ENCODE peak calls at places on chromosomes 2 and 18, in eight cellular contexts. One of them, this sample, is unnamed.
A peak's percentile ranks its signal among the peaks of the same experiment; 100 is the strongest.

GRCh38 chr2:66030553-66030952 is 404.4 kb upstream of the MEIS1 start:
- DNase-seq in heart left ventricle: no peak
- DNase-seq in RPMI7951: no peak
- DNase-seq in LoVo: no peak
- DNase-seq in NCI-H1417: no peak
- DNase-seq in activated CD8-positive, alpha-beta T cell treated with anti-CD3 and anti-CD28 coated beads, Interleukin-2, amount 10 ng/mL, durations not matched to agents 7 days and 5 days: no peak
- DNase-seq in stimulated activated CD4-positive, alpha-beta T cell treated with anti-CD3 and anti-CD28 coated beads, TNF-alpha, amount 100 ng/mL, for 48 hours: no peak
- DNase-seq in mesendoderm: peak; percentile 71
- DNase-seq in this sample: no peak

GRCh38 chr2:11552260-11552638 is 18.4 kb downstream of the GREB1 start:
- DNase-seq in heart left ventricle: no peak
- DNase-seq in RPMI7951: no peak
- DNase-seq in LoVo: no peak
- DNase-seq in NCI-H1417: no peak
- DNase-seq in activated CD8-positive, alpha-beta T cell treated with anti-CD3 and anti-CD28 coated beads, Interleukin-2, amount 10 ng/mL, durations not matched to agents 7 days and 5 days: no peak
- DNase-seq in stimulated activated CD4-positive, alpha-beta T cell treated with anti-CD3 and anti-CD28 coated beads, TNF-alpha, amount 100 ng/mL, for 48 hours: no peak
- DNase-seq in mesendoderm: no peak
- DNase-seq in this sample: no peak

GRCh38 chr18:12093520-12094257 is at the start of gene ANKRD62:
- DNase-seq in heart left ventricle: no peak
- DNase-seq in RPMI7951: no peak
- DNase-seq in LoVo: no peak
- DNase-seq in NCI-H1417: no peak
- DNase-seq in activated CD8-positive, alpha-beta T cell treated with anti-CD3 and anti-CD28 coated beads, Interleukin-2, amount 10 ng/mL, durations not matched to agents 7 days and 5 days: no peak
- DNase-seq in stimulated activated CD4-positive, alpha-beta T cell treated with anti-CD3 and anti-CD28 coated beads, TNF-alpha, amount 100 ng/mL, for 48 hours: no peak
- DNase-seq in mesendoderm: peak; percentile 21
- DNase-seq in this sample: no peak

GRCh38 chr2:191170773-191171172 is 20.0 kb upstream of the STAT4 start:
- DNase-seq in heart left ventricle: no peak
- DNase-seq in RPMI7951: no peak
- DNase-seq in LoVo: no peak
- DNase-seq in NCI-H1417: no peak
- DNase-seq in activated CD8-positive, alpha-beta T cell treated with anti-CD3 and anti-CD28 coated beads, Interleukin-2, amount 10 ng/mL, durations not matched to agents 7 days and 5 days: no peak
- DNase-seq in stimulated activated CD4-positive, alpha-beta T cell treated with anti-CD3 and anti-CD28 coated beads, TNF-alpha, amount 100 ng/mL, for 48 hours: no peak
- DNase-seq in mesendoderm: no peak
- DNase-seq in this sample: no peak

GRCh38 chr2:236180831-236181453 is 12.8 kb upstream of the GBX2 start:
- DNase-seq in heart left ventricle: no peak
- DNase-seq in RPMI7951: peak; percentile 69
- DNase-seq in LoVo: peak; percentile 56
- DNase-seq in NCI-H1417: peak; percentile 23
- DNase-seq in activated CD8-positive, alpha-beta T cell treated with anti-CD3 and anti-CD28 coated beads, Interleukin-2, amount 10 ng/mL, durations not matched to agents 7 days and 5 days: peak; percentile 52
- DNase-seq in stimulated activated CD4-positive, alpha-beta T cell treated with anti-CD3 and anti-CD28 coated beads, TNF-alpha, amount 100 ng/mL, for 48 hours: no peak
- DNase-seq in mesendoderm: peak; percentile 84
- DNase-seq in this sample: no peak

GRCh38 chr2:72934683-72935610 is 17.6 kb downstream of the EMX1 start:
- DNase-seq in heart left ventricle: no peak
- DNase-seq in RPMI7951: peak; percentile 26
- DNase-seq in LoVo: no peak
- DNase-seq in NCI-H1417: no peak
- DNase-seq in activated CD8-positive, alpha-beta T cell treated with anti-CD3 and anti-CD28 coated beads, Interleukin-2, amount 10 ng/mL, durations not matched to agents 7 days and 5 days: no peak
- DNase-seq in stimulated activated CD4-positive, alpha-beta T cell treated with anti-CD3 and anti-CD28 coated beads, TNF-alpha, amount 100 ng/mL, for 48 hours: no peak
- DNase-seq in mesendoderm: peak; percentile 81
- DNase-seq in this sample: no peak

GRCh38 chr2:69940691-69941090 is 20.7 kb downstream of the ASPRV1 start:
- DNase-seq in heart left ventricle: no peak
- DNase-seq in RPMI7951: no peak
- DNase-seq in LoVo: no peak
- DNase-seq in NCI-H1417: no peak
- DNase-seq in activated CD8-positive, alpha-beta T cell treated with anti-CD3 and anti-CD28 coated beads, Interleukin-2, amount 10 ng/mL, durations not matched to agents 7 days and 5 days: no peak
- DNase-seq in stimulated activated CD4-positive, alpha-beta T cell treated with anti-CD3 and anti-CD28 coated beads, TNF-alpha, amount 100 ng/mL, for 48 hours: no peak
- DNase-seq in mesendoderm: no peak
- DNase-seq in this sample: no peak

GRCh38 chr2:112345030-112346027 is 69.9 kb downstream of the ZC3H6 start:
- DNase-seq in heart left ventricle: no peak
- DNase-seq in RPMI7951: no peak
- DNase-seq in LoVo: no peak
- DNase-seq in NCI-H1417: no peak
- DNase-seq in activated CD8-positive, alpha-beta T cell treated with anti-CD3 and anti-CD28 coated beads, Interleukin-2, amount 10 ng/mL, durations not matched to agents 7 days and 5 days: no peak
- DNase-seq in stimulated activated CD4-positive, alpha-beta T cell treated with anti-CD3 and anti-CD28 coated beads, TNF-alpha, amount 100 ng/mL, for 48 hours: no peak
- DNase-seq in mesendoderm: peak; percentile 12
- DNase-seq in this sample: peak; percentile 45

GRCh38 chr2:227890495-227891079 is 19.2 kb downstream of the DAW1 start:
- DNase-seq in heart left ventricle: no peak
- DNase-seq in RPMI7951: peak; percentile 54
- DNase-seq in LoVo: peak; percentile 64
- DNase-seq in NCI-H1417: peak; percentile 55
- DNase-seq in activated CD8-positive, alpha-beta T cell treated with anti-CD3 and anti-CD28 coated beads, Interleukin-2, amount 10 ng/mL, durations not matched to agents 7 days and 5 days: no peak
- DNase-seq in stimulated activated CD4-positive, alpha-beta T cell treated with anti-CD3 and anti-CD28 coated beads, TNF-alpha, amount 100 ng/mL, for 48 hours: no peak
- DNase-seq in mesendoderm: peak; percentile 38
- DNase-seq in this sample: peak; percentile 53

GRCh38 chr2:201448701-201449100 is 2.6 kb downstream of the TRAK2 start:
- DNase-seq in heart left ventricle: no peak
- DNase-seq in RPMI7951: peak; percentile 23
- DNase-seq in LoVo: peak; percentile 74
- DNase-seq in NCI-H1417: no peak
- DNase-seq in activated CD8-positive, alpha-beta T cell treated with anti-CD3 and anti-CD28 coated beads, Interleukin-2, amount 10 ng/mL, durations not matched to agents 7 days and 5 days: peak; percentile 46
- DNase-seq in stimulated activated CD4-positive, alpha-beta T cell treated with anti-CD3 and anti-CD28 coated beads, TNF-alpha, amount 100 ng/mL, for 48 hours: no peak
- DNase-seq in mesendoderm: no peak
- DNase-seq in this sample: no peak

GRCh38 chr2:29531626-29532025 is 389.8 kb downstream of the ALK start:
- DNase-seq in heart left ventricle: no peak
- DNase-seq in RPMI7951: no peak
- DNase-seq in LoVo: no peak
- DNase-seq in NCI-H1417: no peak
- DNase-seq in activated CD8-positive, alpha-beta T cell treated with anti-CD3 and anti-CD28 coated beads, Interleukin-2, amount 10 ng/mL, durations not matched to agents 7 days and 5 days: no peak
- DNase-seq in stimulated activated CD4-positive, alpha-beta T cell treated with anti-CD3 and anti-CD28 coated beads, TNF-alpha, amount 100 ng/mL, for 48 hours: no peak
- DNase-seq in mesendoderm: no peak
- DNase-seq in this sample: no peak

GRCh38 chr2:236659758-236660150 is 90.1 kb downstream of the ACKR3 start:
- DNase-seq in heart left ventricle: no peak
- DNase-seq in RPMI7951: peak; percentile 50
- DNase-seq in LoVo: peak; percentile 11
- DNase-seq in NCI-H1417: peak; percentile 76
- DNase-seq in activated CD8-positive, alpha-beta T cell treated with anti-CD3 and anti-CD28 coated beads, Interleukin-2, amount 10 ng/mL, durations not matched to agents 7 days and 5 days: no peak
- DNase-seq in stimulated activated CD4-positive, alpha-beta T cell treated with anti-CD3 and anti-CD28 coated beads, TNF-alpha, amount 100 ng/mL, for 48 hours: no peak
- DNase-seq in mesendoderm: no peak
- DNase-seq in this sample: peak; percentile 44

GRCh38 chr2:238906936-238907716 is 59.2 kb downstream of the TWIST2 start:
- DNase-seq in heart left ventricle: peak; percentile 23
- DNase-seq in RPMI7951: no peak
- DNase-seq in LoVo: no peak
- DNase-seq in NCI-H1417: no peak
- DNase-seq in activated CD8-positive, alpha-beta T cell treated with anti-CD3 and anti-CD28 coated beads, Interleukin-2, amount 10 ng/mL, durations not matched to agents 7 days and 5 days: no peak
- DNase-seq in stimulated activated CD4-positive, alpha-beta T cell treated with anti-CD3 and anti-CD28 coated beads, TNF-alpha, amount 100 ng/mL, for 48 hours: no peak
- DNase-seq in mesendoderm: no peak
- DNase-seq in this sample: no peak

GRCh38 chr2:171347591-171348032 is 86.2 kb downstream of the METTL8 start:
- DNase-seq in heart left ventricle: no peak
- DNase-seq in RPMI7951: peak; percentile 90
- DNase-seq in LoVo: peak; percentile 65
- DNase-seq in NCI-H1417: no peak
- DNase-seq in activated CD8-positive, alpha-beta T cell treated with anti-CD3 and anti-CD28 coated beads, Interleukin-2, amount 10 ng/mL, durations not matched to agents 7 days and 5 days: no peak
- DNase-seq in stimulated activated CD4-positive, alpha-beta T cell treated with anti-CD3 and anti-CD28 coated beads, TNF-alpha, amount 100 ng/mL, for 48 hours: no peak
- DNase-seq in mesendoderm: no peak
- DNase-seq in this sample: no peak

GRCh38 chr2:16664052-16664731 is 1.4 kb downstream of the CYRIA start:
- DNase-seq in heart left ventricle: peak; percentile 54
- DNase-seq in RPMI7951: peak; percentile 28
- DNase-seq in LoVo: no peak
- DNase-seq in NCI-H1417: no peak
- DNase-seq in activated CD8-positive, alpha-beta T cell treated with anti-CD3 and anti-CD28 coated beads, Interleukin-2, amount 10 ng/mL, durations not matched to agents 7 days and 5 days: no peak
- DNase-seq in stimulated activated CD4-positive, alpha-beta T cell treated with anti-CD3 and anti-CD28 coated beads, TNF-alpha, amount 100 ng/mL, for 48 hours: no peak
- DNase-seq in mesendoderm: peak; percentile 75
- DNase-seq in this sample: peak; percentile 25

GRCh38 chr2:54629914-54630609 is 93.4 kb upstream of the EML6 start:
- DNase-seq in heart left ventricle: peak; percentile 86
- DNase-seq in RPMI7951: peak; percentile 89
- DNase-seq in LoVo: no peak
- DNase-seq in NCI-H1417: no peak
- DNase-seq in activated CD8-positive, alpha-beta T cell treated with anti-CD3 and anti-CD28 coated beads, Interleukin-2, amount 10 ng/mL, durations not matched to agents 7 days and 5 days: no peak
- DNase-seq in stimulated activated CD4-positive, alpha-beta T cell treated with anti-CD3 and anti-CD28 coated beads, TNF-alpha, amount 100 ng/mL, for 48 hours: no peak
- DNase-seq in mesendoderm: peak; percentile 70
- DNase-seq in this sample: no peak

GRCh38 chr18:43661570-43661969 is 384.3 kb upstream of the SYT4 start:
- DNase-seq in heart left ventricle: no peak
- DNase-seq in RPMI7951: peak; percentile 67
- DNase-seq in LoVo: peak; percentile 5
- DNase-seq in NCI-H1417: peak; percentile 28
- DNase-seq in activated CD8-positive, alpha-beta T cell treated with anti-CD3 and anti-CD28 coated beads, Interleukin-2, amount 10 ng/mL, durations not matched to agents 7 days and 5 days: no peak
- DNase-seq in stimulated activated CD4-positive, alpha-beta T cell treated with anti-CD3 and anti-CD28 coated beads, TNF-alpha, amount 100 ng/mL, for 48 hours: no peak
- DNase-seq in mesendoderm: peak; percentile 82
- DNase-seq in this sample: no peak

GRCh38 chr2:232802096-232802495 is 25.7 kb upstream of the KCNJ13 start:
- DNase-seq in heart left ventricle: no peak
- DNase-seq in RPMI7951: no peak
- DNase-seq in LoVo: no peak
- DNase-seq in NCI-H1417: no peak
- DNase-seq in activated CD8-positive, alpha-beta T cell treated with anti-CD3 and anti-CD28 coated beads, Interleukin-2, amount 10 ng/mL, durations not matched to agents 7 days and 5 days: no peak
- DNase-seq in stimulated activated CD4-positive, alpha-beta T cell treated with anti-CD3 and anti-CD28 coated beads, TNF-alpha, amount 100 ng/mL, for 48 hours: no peak
- DNase-seq in mesendoderm: no peak
- DNase-seq in this sample: no peak

GRCh38 chr2:112799291-112799975 is 15.1 kb upstream of the IL1A start:
- DNase-seq in heart left ventricle: no peak
- DNase-seq in RPMI7951: peak; percentile 26
- DNase-seq in LoVo: no peak
- DNase-seq in NCI-H1417: no peak
- DNase-seq in activated CD8-positive, alpha-beta T cell treated with anti-CD3 and anti-CD28 coated beads, Interleukin-2, amount 10 ng/mL, durations not matched to agents 7 days and 5 days: no peak
- DNase-seq in stimulated activated CD4-positive, alpha-beta T cell treated with anti-CD3 and anti-CD28 coated beads, TNF-alpha, amount 100 ng/mL, for 48 hours: no peak
- DNase-seq in mesendoderm: no peak
- DNase-seq in this sample: no peak

GRCh38 chr2:114925296-114926255 is 483.1 kb downstream of the DPP10 start:
- DNase-seq in heart left ventricle: peak; percentile 29
- DNase-seq in RPMI7951: no peak
- DNase-seq in LoVo: no peak
- DNase-seq in NCI-H1417: no peak
- DNase-seq in activated CD8-positive, alpha-beta T cell treated with anti-CD3 and anti-CD28 coated beads, Interleukin-2, amount 10 ng/mL, durations not matched to agents 7 days and 5 days: no peak
- DNase-seq in stimulated activated CD4-positive, alpha-beta T cell treated with anti-CD3 and anti-CD28 coated beads, TNF-alpha, amount 100 ng/mL, for 48 hours: no peak
- DNase-seq in mesendoderm: no peak
- DNase-seq in this sample: no peak

GRCh38 chr2:232473467-232473890 is 14.2 kb downstream of the ECEL1 start:
- DNase-seq in heart left ventricle: peak; percentile 43
- DNase-seq in RPMI7951: peak; percentile 24
- DNase-seq in LoVo: peak; percentile 19
- DNase-seq in NCI-H1417: peak; percentile 87
- DNase-seq in activated CD8-positive, alpha-beta T cell treated with anti-CD3 and anti-CD28 coated beads, Interleukin-2, amount 10 ng/mL, durations not matched to agents 7 days and 5 days: no peak
- DNase-seq in stimulated activated CD4-positive, alpha-beta T cell treated with anti-CD3 and anti-CD28 coated beads, TNF-alpha, amount 100 ng/mL, for 48 hours: no peak
- DNase-seq in mesendoderm: no peak
- DNase-seq in this sample: peak; percentile 97

GRCh38 chr2:170224692-170225091 is 46.7 kb downstream of the MYO3B start:
- DNase-seq in heart left ventricle: no peak
- DNase-seq in RPMI7951: no peak
- DNase-seq in LoVo: no peak
- DNase-seq in NCI-H1417: peak; percentile 3
- DNase-seq in activated CD8-positive, alpha-beta T cell treated with anti-CD3 and anti-CD28 coated beads, Interleukin-2, amount 10 ng/mL, durations not matched to agents 7 days and 5 days: no peak
- DNase-seq in stimulated activated CD4-positive, alpha-beta T cell treated with anti-CD3 and anti-CD28 coated beads, TNF-alpha, amount 100 ng/mL, for 48 hours: no peak
- DNase-seq in mesendoderm: no peak
- DNase-seq in this sample: no peak

GRCh38 chr18:49728542-49728941 is 84.8 kb downstream of the ACAA2 start:
- DNase-seq in heart left ventricle: peak; percentile 32
- DNase-seq in RPMI7951: peak; percentile 33
- DNase-seq in LoVo: no peak
- DNase-seq in NCI-H1417: peak; percentile 42
- DNase-seq in activated CD8-positive, alpha-beta T cell treated with anti-CD3 and anti-CD28 coated beads, Interleukin-2, amount 10 ng/mL, durations not matched to agents 7 days and 5 days: peak; percentile 45
- DNase-seq in stimulated activated CD4-positive, alpha-beta T cell treated with anti-CD3 and anti-CD28 coated beads, TNF-alpha, amount 100 ng/mL, for 48 hours: no peak
- DNase-seq in mesendoderm: peak; percentile 89
- DNase-seq in this sample: no peak

GRCh38 chr18:46939337-46939963 is 22.0 kb downstream of the KATNAL2 start:
- DNase-seq in heart left ventricle: no peak
- DNase-seq in RPMI7951: peak; percentile 94
- DNase-seq in LoVo: no peak
- DNase-seq in NCI-H1417: no peak
- DNase-seq in activated CD8-positive, alpha-beta T cell treated with anti-CD3 and anti-CD28 coated beads, Interleukin-2, amount 10 ng/mL, durations not matched to agents 7 days and 5 days: no peak
- DNase-seq in stimulated activated CD4-positive, alpha-beta T cell treated with anti-CD3 and anti-CD28 coated beads, TNF-alpha, amount 100 ng/mL, for 48 hours: no peak
- DNase-seq in mesendoderm: peak; percentile 53
- DNase-seq in this sample: no peak

GRCh38 chr2:150513647-150514046 is 26.2 kb upstream of the RND3 start:
- DNase-seq in heart left ventricle: no peak
- DNase-seq in RPMI7951: no peak
- DNase-seq in LoVo: no peak
- DNase-seq in NCI-H1417: no peak
- DNase-seq in activated CD8-positive, alpha-beta T cell treated with anti-CD3 and anti-CD28 coated beads, Interleukin-2, amount 10 ng/mL, durations not matched to agents 7 days and 5 days: no peak
- DNase-seq in stimulated activated CD4-positive, alpha-beta T cell treated with anti-CD3 and anti-CD28 coated beads, TNF-alpha, amount 100 ng/mL, for 48 hours: no peak
- DNase-seq in mesendoderm: no peak
- DNase-seq in this sample: no peak

GRCh38 chr2:152238021-152238420 is 62.5 kb upstream of the STAM2 start:
- DNase-seq in heart left ventricle: no peak
- DNase-seq in RPMI7951: no peak
- DNase-seq in LoVo: no peak
- DNase-seq in NCI-H1417: no peak
- DNase-seq in activated CD8-positive, alpha-beta T cell treated with anti-CD3 and anti-CD28 coated beads, Interleukin-2, amount 10 ng/mL, durations not matched to agents 7 days and 5 days: no peak
- DNase-seq in stimulated activated CD4-positive, alpha-beta T cell treated with anti-CD3 and anti-CD28 coated beads, TNF-alpha, amount 100 ng/mL, for 48 hours: no peak
- DNase-seq in mesendoderm: no peak
- DNase-seq in this sample: no peak

GRCh38 chr2:23417310-23417709 is 32.3 kb downstream of the KLHL29 start:
- DNase-seq in heart left ventricle: no peak
- DNase-seq in RPMI7951: no peak
- DNase-seq in LoVo: no peak
- DNase-seq in NCI-H1417: no peak
- DNase-seq in activated CD8-positive, alpha-beta T cell treated with anti-CD3 and anti-CD28 coated beads, Interleukin-2, amount 10 ng/mL, durations not matched to agents 7 days and 5 days: no peak
- DNase-seq in stimulated activated CD4-positive, alpha-beta T cell treated with anti-CD3 and anti-CD28 coated beads, TNF-alpha, amount 100 ng/mL, for 48 hours: no peak
- DNase-seq in mesendoderm: no peak
- DNase-seq in this sample: no peak

GRCh38 chr2:27960237-27960912 is 69.8 kb downstream of the BABAM2 start:
- DNase-seq in heart left ventricle: no peak
- DNase-seq in RPMI7951: peak; percentile 96
- DNase-seq in LoVo: peak; percentile 23
- DNase-seq in NCI-H1417: no peak
- DNase-seq in activated CD8-positive, alpha-beta T cell treated with anti-CD3 and anti-CD28 coated beads, Interleukin-2, amount 10 ng/mL, durations not matched to agents 7 days and 5 days: peak; percentile 41
- DNase-seq in stimulated activated CD4-positive, alpha-beta T cell treated with anti-CD3 and anti-CD28 coated beads, TNF-alpha, amount 100 ng/mL, for 48 hours: no peak
- DNase-seq in mesendoderm: no peak
- DNase-seq in this sample: no peak

GRCh38 chr2:241548451-241548835 is 10.1 kb upstream of the BOK start:
- DNase-seq in heart left ventricle: no peak
- DNase-seq in RPMI7951: no peak
- DNase-seq in LoVo: no peak
- DNase-seq in NCI-H1417: no peak
- DNase-seq in activated CD8-positive, alpha-beta T cell treated with anti-CD3 and anti-CD28 coated beads, Interleukin-2, amount 10 ng/mL, durations not matched to agents 7 days and 5 days: no peak
- DNase-seq in stimulated activated CD4-positive, alpha-beta T cell treated with anti-CD3 and anti-CD28 coated beads, TNF-alpha, amount 100 ng/mL, for 48 hours: no peak
- DNase-seq in mesendoderm: no peak
- DNase-seq in this sample: no peak

GRCh38 chr2:70696142-70696541 is 71.9 kb downstream of the ADD2 start:
- DNase-seq in heart left ventricle: no peak
- DNase-seq in RPMI7951: no peak
- DNase-seq in LoVo: no peak
- DNase-seq in NCI-H1417: no peak
- DNase-seq in activated CD8-positive, alpha-beta T cell treated with anti-CD3 and anti-CD28 coated beads, Interleukin-2, amount 10 ng/mL, durations not matched to agents 7 days and 5 days: no peak
- DNase-seq in stimulated activated CD4-positive, alpha-beta T cell treated with anti-CD3 and anti-CD28 coated beads, TNF-alpha, amount 100 ng/mL, for 48 hours: no peak
- DNase-seq in mesendoderm: no peak
- DNase-seq in this sample: no peak

GRCh38 chr2:120826716-120827410 is 91.2 kb downstream of the GLI2 start:
- DNase-seq in heart left ventricle: peak; percentile 45
- DNase-seq in RPMI7951: peak; percentile 61
- DNase-seq in LoVo: no peak
- DNase-seq in NCI-H1417: no peak
- DNase-seq in activated CD8-positive, alpha-beta T cell treated with anti-CD3 and anti-CD28 coated beads, Interleukin-2, amount 10 ng/mL, durations not matched to agents 7 days and 5 days: no peak
- DNase-seq in stimulated activated CD4-positive, alpha-beta T cell treated with anti-CD3 and anti-CD28 coated beads, TNF-alpha, amount 100 ng/mL, for 48 hours: no peak
- DNase-seq in mesendoderm: no peak
- DNase-seq in this sample: no peak

GRCh38 chr18:37565138-37565984 is at the start of gene CELF4:
- DNase-seq in heart left ventricle: no peak
- DNase-seq in RPMI7951: no peak
- DNase-seq in LoVo: no peak
- DNase-seq in NCI-H1417: peak; percentile 54
- DNase-seq in activated CD8-positive, alpha-beta T cell treated with anti-CD3 and anti-CD28 coated beads, Interleukin-2, amount 10 ng/mL, durations not matched to agents 7 days and 5 days: no peak
- DNase-seq in stimulated activated CD4-positive, alpha-beta T cell treated with anti-CD3 and anti-CD28 coated beads, TNF-alpha, amount 100 ng/mL, for 48 hours: no peak
- DNase-seq in mesendoderm: peak; percentile 60
- DNase-seq in this sample: peak; percentile 85

GRCh38 chr2:74548919-74549684 is 4.6 kb downstream of the LOXL3 start:
- DNase-seq in heart left ventricle: peak; percentile 85
- DNase-seq in RPMI7951: no peak
- DNase-seq in LoVo: peak; percentile 74
- DNase-seq in NCI-H1417: peak; percentile 41
- DNase-seq in activated CD8-positive, alpha-beta T cell treated with anti-CD3 and anti-CD28 coated beads, Interleukin-2, amount 10 ng/mL, durations not matched to agents 7 days and 5 days: no peak
- DNase-seq in stimulated activated CD4-positive, alpha-beta T cell treated with anti-CD3 and anti-CD28 coated beads, TNF-alpha, amount 100 ng/mL, for 48 hours: no peak
- DNase-seq in mesendoderm: peak; percentile 56
- DNase-seq in this sample: peak; percentile 67

GRCh38 chr2:28137221-28137620 is 246.7 kb downstream of the BABAM2 start:
- DNase-seq in heart left ventricle: peak; percentile 37
- DNase-seq in RPMI7951: peak; percentile 76
- DNase-seq in LoVo: peak; percentile 54
- DNase-seq in NCI-H1417: peak; percentile 12
- DNase-seq in activated CD8-positive, alpha-beta T cell treated with anti-CD3 and anti-CD28 coated beads, Interleukin-2, amount 10 ng/mL, durations not matched to agents 7 days and 5 days: no peak
- DNase-seq in stimulated activated CD4-positive, alpha-beta T cell treated with anti-CD3 and anti-CD28 coated beads, TNF-alpha, amount 100 ng/mL, for 48 hours: no peak
- DNase-seq in mesendoderm: no peak
- DNase-seq in this sample: no peak

This sample was measured in NCI-H510A.